ENCODE peak calls at places on chromosome 17, in six cellular contexts. T is heart right ventricle, P is psoas muscle, A is GM12878, D is stomach, N is hepatocyte. R is an unnamed sample. For H3K9me3, the result is how much of the 10 kb centered on the place peaks cover.

GRCh38 chr17:72122668-72123495 is 2.1 kb downstream of the SOX9 start:
- DNase-seq in N (peak), D (peak), T (peak), P (peak), A (no peak), R (no peak)

GRCh38 chr17:79082311-79083190 is 7.9 kb downstream of the ENGASE start:
- DNase-seq in P (peak), A (no peak), T (peak), N (peak), D (peak), R (no peak)

GRCh38 chr17:40281663-40282062 is 6.0 kb upstream of the CDC6 start:
- DNase-seq in D (no peak), T (no peak), P (no peak), N (no peak), A (no peak), R (no peak)

GRCh38 chr17:17724991-17725852 is 44.0 kb downstream of the RAI1 start:
- DNase-seq in D (no peak), P (no peak), A (no peak), T (no peak), N (no peak), R (no peak)

GRCh38 chr17:34610506-34610905 is 31.1 kb downstream of the TMEM132E start:
- DNase-seq in T (no peak), A (no peak), P (no peak), D (no peak), N (no peak), R (no peak)

GRCh38 chr17:63516910-63517824 is 6.0 kb upstream of the KCNH6 start:
- DNase-seq in N (no peak), T (no peak), A (peak), P (no peak), D (no peak), R (no peak)

GRCh38 chr17:48444531-48445247 is 14.7 kb upstream of the SKAP1 start:
- DNase-seq in T (no peak), N (no peak), P (no peak), A (no peak), D (no peak), R (no peak)

GRCh38 chr17:63140255-63140654 is 174.2 kb downstream of the TANC2 start:
- DNase-seq in D (no peak), P (no peak), T (no peak), N (no peak), A (peak), R (no peak)

DNA sequence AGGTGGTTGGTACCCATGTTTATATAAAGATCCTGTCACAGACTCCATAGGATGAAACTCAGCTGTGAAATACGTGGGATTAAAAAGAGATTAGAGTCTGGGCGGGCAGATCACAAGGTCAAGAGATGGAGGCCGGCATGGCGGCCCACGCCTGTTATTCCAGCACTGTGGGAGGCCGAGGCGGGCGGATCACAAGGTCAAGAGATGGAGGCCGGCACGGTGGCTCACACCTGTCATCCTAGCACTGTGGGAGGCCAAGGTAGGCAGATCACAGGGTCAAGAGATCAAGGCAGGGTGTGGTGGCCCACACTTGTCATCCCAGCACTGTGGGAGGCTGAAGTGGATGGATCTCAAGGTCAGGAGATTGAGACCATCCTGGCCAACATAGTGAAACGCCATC is 3.9 kb downstream of the ANAPC11 start:
- DNase-seq in P (no peak), N (no peak), A (no peak), D (no peak), T (no peak), R (no peak)
- H3K27ac ChIP-seq in P (no peak), N (no peak), A (no peak), D (no peak), T (no peak), R (no peak)

GRCh38 chr17:3035256-3035967 is 28.0 kb downstream of the OR1D5 start:
- DNase-seq in P (no peak), A (no peak), N (no peak), D (no peak), T (no peak), R (no peak)
- TF ChIP-seq CTCF in P (no peak), A (no peak), N (no peak), D (no peak), T (no peak), R (no peak)

GRCh38 chr17:15269087-15269486 is 4.0 kb upstream of the PMP22 start:
- DNase-seq in P (no peak), N (no peak), D (no peak), A (no peak), T (no peak), R (no peak)
- H3K9me3 ChIP-seq in P (under half), N (under half), D (under half), A (under half), T (under half), R (under half)

GRCh38 chr17:44867841-44868240 is 20.2 kb downstream of the HIGD1B start:
- DNase-seq in P (no peak), D (no peak), A (no peak), T (no peak), N (no peak), R (no peak)

GRCh38 chr17:44877121-44877520 is 22.1 kb downstream of the EFTUD2 start:
- DNase-seq in P (no peak), N (no peak), T (no peak), D (no peak), A (no peak), R (no peak)

GRCh38 chr17:44871546-44871945 is 23.9 kb downstream of the HIGD1B start:
- DNase-seq in T (no peak), P (no peak), A (no peak), N (no peak), D (no peak), R (no peak)

GRCh38 chr17:44875761-44876160 is 23.5 kb downstream of the EFTUD2 start:
- DNase-seq in A (no peak), D (no peak), T (no peak), N (no peak), P (no peak), R (no peak)

GRCh38 chr17:44872131-44872768 is 24.6 kb downstream of the HIGD1B start:
- DNase-seq in T (peak), P (peak), N (no peak), D (no peak), A (no peak), R (no peak)
- H3K27ac ChIP-seq in T (peak), P (peak), N (no peak), D (no peak), A (no peak), R (no peak)

GRCh38 chr17:73533127-73533526 is 111.1 kb downstream of the SDK2 start:
- DNase-seq in D (no peak), A (no peak), N (no peak), T (peak), P (peak), R (no peak)
- TF ChIP-seq CTCF in D (no peak), A (no peak), N (no peak), T (no peak), P (no peak), R (no peak)

GRCh38 chr17:53527473-53527872 is 295.3 kb upstream of the KIF2B start:
- DNase-seq in A (no peak), D (no peak), N (no peak), P (no peak), T (no peak), R (no peak)

DNA sequence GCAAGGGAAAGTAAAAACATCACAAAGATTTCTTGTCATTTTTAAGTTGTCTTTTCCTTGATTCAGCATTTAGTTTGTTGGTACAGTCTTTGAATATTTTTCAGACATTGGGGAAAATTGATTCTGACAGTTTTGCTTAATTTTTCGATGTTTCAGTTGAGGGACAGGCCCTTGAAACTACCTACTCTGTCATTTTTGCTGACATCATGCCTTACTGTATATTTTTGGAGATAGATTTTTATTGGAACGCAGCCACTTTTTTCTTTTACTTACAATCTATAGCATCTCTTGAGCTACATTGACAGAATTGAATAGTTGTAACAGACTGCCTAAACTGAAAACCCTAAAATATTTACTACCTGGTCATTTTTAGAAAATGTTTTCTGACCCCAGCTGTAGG is 297.1 kb upstream of the KIF2B start:
- DNase-seq in P (no peak), T (no peak), N (no peak), A (no peak), D (no peak), R (no peak)
- H3K9me3 ChIP-seq in P (under half), T (under half), N (under half), A (under half), D (under half), R (under half)

GRCh38 chr17:67995568-67996191 is 589 bp downstream of the C17orf58 start:
- DNase-seq in N (peak), D (peak), A (no peak), T (peak), P (peak), R (no peak)
- H3K27ac ChIP-seq in N (peak), D (no peak), A (no peak), T (peak), P (peak), R (no peak)

DNA sequence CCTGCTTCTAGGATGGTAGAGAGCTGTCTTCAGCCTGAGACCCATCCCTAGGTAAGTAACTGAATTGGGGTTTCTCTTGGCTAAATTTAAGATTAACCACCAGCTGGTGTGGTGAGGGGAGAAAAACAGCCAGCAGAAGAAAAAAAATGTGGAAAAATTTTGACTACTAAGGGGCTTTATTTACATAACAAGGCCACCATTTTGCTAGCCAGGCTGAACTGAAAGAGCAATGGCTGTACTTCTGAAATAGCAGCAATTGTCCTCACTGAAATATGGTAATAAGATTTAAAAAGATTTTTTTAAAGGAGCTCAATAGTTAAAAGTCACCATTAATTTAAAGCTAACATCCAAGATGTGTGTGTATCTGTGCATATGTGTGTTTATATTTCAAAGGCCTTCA is 12.4 kb upstream of the TRIM25 start:
- DNase-seq in N (no peak), D (no peak), T (no peak), P (no peak), A (no peak), R (no peak)
- TF ChIP-seq CTCF in N (no peak), D (no peak), T (no peak), P (no peak), A (no peak), R (no peak)